ENCODE peak calls at places on chromosomes 6 and 20, in four cellular contexts. W, A, B and P are unnamed samples.

GRCh38 chr20:568097-568864 is 24.7 kb upstream of the CSNK2A1 start:
- DNase-seq in W (peak; percentile 50), A (no peak), B (no peak), P (no peak)

GRCh38 chr6:125193208-125193607 is 39.6 kb downstream of the TPD52L1 start:
- DNase-seq in W (no peak), A (no peak), B (no peak), P (no peak)

GRCh38 chr6:153553627-153554026 is 422.5 kb upstream of the RGS17 start:
- DNase-seq in W (no peak), A (peak; percentile 51), B (peak; percentile 47), P (no peak)

GRCh38 chr6:155493694-155494143 is 38.1 kb upstream of the NOX3 start:
- DNase-seq in W (no peak), A (no peak), B (no peak), P (no peak)

GRCh38 chr6:2179950-2180349 is 65.5 kb downstream of the GMDS start:
- DNase-seq in W (no peak), A (no peak), B (no peak), P (no peak)

GRCh38 chr6:70706491-70707123 is 38.9 kb downstream of the SMAP1 start:
- DNase-seq in W (peak; percentile 13), A (no peak), B (no peak), P (peak; percentile 12)

GRCh38 chr20:20824924-20825584 is 112.6 kb upstream of the RALGAPA2 start:
- DNase-seq in W (peak; percentile 48), A (peak; percentile 83), B (peak; percentile 72), P (peak; percentile 56)

GRCh38 chr6:164751395-164751794 is 558.0 kb downstream of the C6orf118 start:
- DNase-seq in W (no peak), A (no peak), B (no peak), P (no peak)

GRCh38 chr6:147136057-147136456 is 68.2 kb upstream of the STXBP5 start:
- DNase-seq in W (no peak), A (no peak), B (no peak), P (no peak)

GRCh38 chr6:66772785-66773184 is 1065.8 kb upstream of the EYS start:
- DNase-seq in W (no peak), A (no peak), B (no peak), P (no peak)

GRCh38 chr20:11270566-11270965 is 596.8 kb upstream of the JAG1 start:
- DNase-seq in W (no peak), A (no peak), B (peak; percentile 24), P (no peak)
- TF ChIP-seq TEAD4 in W (no peak), A (no peak), B (no peak), P (no peak)

DNA sequence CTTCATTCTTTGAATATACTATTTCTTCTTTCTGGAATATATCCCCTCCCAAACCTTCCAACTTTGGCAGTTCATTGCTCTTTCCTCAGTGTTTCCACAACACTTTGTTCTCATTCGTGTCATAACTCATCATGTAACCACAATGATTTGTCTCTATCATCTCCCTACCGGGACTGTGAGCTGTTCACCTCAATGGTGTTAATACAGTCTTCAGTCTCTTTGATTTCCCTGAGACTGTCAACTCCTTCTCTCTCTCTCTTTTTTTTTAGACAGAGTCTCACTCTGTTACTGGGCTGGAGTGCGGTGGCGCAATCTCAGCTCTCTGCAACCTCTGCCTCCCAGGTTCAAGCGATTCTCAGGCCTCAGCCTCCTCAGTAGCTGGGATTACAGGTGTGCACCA is 2.5 kb upstream of the MMP24 start:
- DNase-seq in W (no peak), A (no peak), B (no peak), P (no peak)
- TF ChIP-seq TEAD4 in W (no peak), A (no peak), B (no peak), P (no peak)

DNA sequence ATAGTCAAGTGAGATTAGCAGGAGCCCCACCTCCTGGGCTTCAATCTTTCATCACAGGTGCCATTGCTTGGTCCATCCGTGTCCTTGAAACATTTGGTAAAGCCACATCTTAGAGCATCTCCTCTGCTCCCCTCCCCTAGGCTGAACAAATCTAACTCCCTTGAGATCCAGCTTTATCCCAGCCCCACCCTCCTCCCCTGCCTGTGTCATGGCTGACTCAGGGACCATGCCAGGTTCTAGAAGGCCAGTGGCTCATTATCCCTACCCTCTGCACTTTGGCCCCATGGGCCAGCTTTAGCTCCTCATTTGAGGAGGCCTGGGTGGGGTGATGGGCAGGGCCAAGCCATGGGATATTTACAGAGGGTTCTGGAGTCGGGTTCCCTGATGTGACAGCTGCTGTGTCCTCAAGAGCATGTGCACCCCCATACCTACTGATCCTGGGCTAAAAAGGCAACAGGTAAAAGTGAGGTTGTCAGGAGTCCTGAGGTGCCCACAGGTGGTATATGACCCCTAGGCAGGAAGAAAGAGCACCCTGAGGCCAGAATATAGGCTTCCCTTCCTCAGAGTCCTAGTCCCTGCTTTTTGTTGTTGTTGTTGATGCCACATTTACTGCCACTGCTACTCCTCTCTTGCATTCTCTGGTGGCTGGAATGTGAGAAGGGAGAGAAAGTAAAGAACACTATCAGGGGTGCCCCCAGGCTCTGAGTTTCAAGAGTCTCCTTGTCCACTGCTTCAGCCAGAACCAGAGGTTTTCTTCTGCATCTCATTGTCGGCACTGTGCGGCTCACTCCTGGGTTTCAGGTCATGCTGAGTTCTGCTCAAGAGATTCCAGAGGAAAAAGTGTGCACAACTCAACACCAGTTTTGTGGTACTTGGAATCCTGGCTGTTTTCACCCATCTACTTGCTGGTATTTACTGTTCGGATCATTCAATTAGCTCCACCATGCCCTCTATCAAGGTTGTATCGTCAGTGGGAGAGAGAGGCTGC is 228.4 kb downstream of the LRFN2 start:
- DNase-seq in W (no peak), A (peak; percentile 41), B (no peak), P (no peak)
- TF ChIP-seq TEAD4 in W (no peak), A (peak; percentile 69), B (peak; percentile 37), P (no peak)

GRCh38 chr6:41336824-41337223 is 1.4 kb downstream of the NCR2 start:
- DNase-seq in W (no peak), A (no peak), B (no peak), P (peak; percentile 77)
- TF ChIP-seq TEAD4 in W (no peak), A (no peak), B (no peak), P (no peak)

GRCh38 chr6:11096109-11096508 is 2.5 kb downstream of the SMIM13 start:
- DNase-seq in W (no peak), A (no peak), B (peak; percentile 27), P (peak; percentile 27)

GRCh38 chr6:11093591-11094410 is at the start of gene SMIM13:
- DNase-seq in W (peak; percentile 96), A (peak; percentile 94), B (peak; percentile 98), P (peak; percentile 98)

GRCh38 chr6:11094411-11094851 is 797 bp downstream of the SMIM13 start:
- DNase-seq in W (peak; percentile 45), A (peak; percentile 68), B (peak; percentile 55), P (peak; percentile 65)

GRCh38 chr6:11092654-11093053 is 980 bp upstream of the SMIM13 start:
- DNase-seq in W (no peak), A (no peak), B (no peak), P (no peak)

GRCh38 chr6:11093065-11093590 is 506 bp upstream of the SMIM13 start:
- DNase-seq in W (no peak), A (no peak), B (no peak), P (no peak)
- TF ChIP-seq TEAD4 in W (no peak), A (no peak), B (no peak), P (no peak)

GRCh38 chr6:27176096-27176495 is 71.4 kb upstream of the PRSS16 start:
- DNase-seq in W (no peak), A (no peak), B (no peak), P (peak; percentile 47)
- TF ChIP-seq TEAD4 in W (no peak), A (no peak), B (no peak), P (no peak)